ENCODE peak calls at places on chromosomes 4 and X, in four cellular contexts. N is astrocyte of the spinal cord, K is fibroblast of lung, L is right atrium auricular region. S is an unnamed sample.

GRCh38 chr4:21467551-21467950 is 481.0 kb downstream of the KCNIP4 start:
- DNase-seq in L (no peak), N (no peak), K (no peak), S (no peak)

GRCh38 chr4:113575391-113575790 is 186.1 kb downstream of the CAMK2D start:
- DNase-seq in N (peak; percentile 82), L (no peak), K (peak; percentile 82), S (no peak)

GRCh38 chr4:169807934-169808333 is 50.2 kb upstream of the HPF1 start:
- DNase-seq in N (no peak), K (no peak), L (no peak), S (no peak)

GRCh38 chrX:68699960-68700746 is 52.7 kb downstream of the STARD8 start:
- DNase-seq in L (no peak), N (peak; percentile 28), K (peak; percentile 61), S (no peak)

GRCh38 chrX:140762061-140762460 is 52.5 kb downstream of the LINC00632 start:
- DNase-seq in N (peak; percentile 68), L (peak; percentile 66), K (peak; percentile 64), S (peak; percentile 3)

GRCh38 chr4:120773641-120774040 is 148.9 kb downstream of the PRDM5 start:
- DNase-seq in L (no peak), K (no peak), N (no peak), S (no peak)

GRCh38 chr4:8762356-8762755 is 109.3 kb downstream of the HMX1 start:
- DNase-seq in K (no peak), N (no peak), L (no peak), S (no peak)

GRCh38 chr4:20646287-20646686 is 54.0 kb upstream of the PACRGL start:
- DNase-seq in N (no peak), K (no peak), L (no peak), S (no peak)

GRCh38 chr4:4693258-4693657 is 151.4 kb upstream of the STX18 start:
- DNase-seq in N (no peak), L (no peak), K (peak; percentile 14), S (no peak)

GRCh38 chr4:72094054-72094780 is 62.4 kb downstream of the NPFFR2 start:
- DNase-seq in K (no peak), N (no peak), L (no peak), S (no peak)

GRCh38 chrX:74923942-74924448 is 1.3 kb downstream of the NEXMIF start:
- DNase-seq in K (no peak), N (no peak), L (no peak), S (peak; percentile 4)

GRCh38 chr4:112381996-112382692 is 85.0 kb downstream of the ALPK1 start:
- DNase-seq in N (no peak), L (no peak), K (no peak), S (no peak)

GRCh38 chrX:129744881-129745321 is 6.1 kb downstream of the XPNPEP2 start:
- DNase-seq in L (no peak), K (no peak), N (no peak), S (no peak)

GRCh38 chr4:152265149-152265621 is 270.7 kb downstream of the FBXW7 start:
- DNase-seq in L (no peak), K (peak; percentile 85), N (peak; percentile 91), S (peak; percentile 30)

GRCh38 chr4:16684083-16684482 is 214.4 kb downstream of the LDB2 start:
- DNase-seq in K (peak; percentile 68), L (no peak), N (peak; percentile 56), S (no peak)

GRCh38 chr4:16687011-16687410 is 211.4 kb downstream of the LDB2 start:
- DNase-seq in K (no peak), N (no peak), L (no peak), S (no peak)

GRCh38 chr4:16685536-16685935 is 212.9 kb downstream of the LDB2 start:
- DNase-seq in L (no peak), N (no peak), K (peak; percentile 83), S (no peak)

GRCh38 chr4:16687845-16688244 is 210.6 kb downstream of the LDB2 start:
- DNase-seq in N (peak; percentile 60), L (no peak), K (peak; percentile 76), S (no peak)

DNA sequence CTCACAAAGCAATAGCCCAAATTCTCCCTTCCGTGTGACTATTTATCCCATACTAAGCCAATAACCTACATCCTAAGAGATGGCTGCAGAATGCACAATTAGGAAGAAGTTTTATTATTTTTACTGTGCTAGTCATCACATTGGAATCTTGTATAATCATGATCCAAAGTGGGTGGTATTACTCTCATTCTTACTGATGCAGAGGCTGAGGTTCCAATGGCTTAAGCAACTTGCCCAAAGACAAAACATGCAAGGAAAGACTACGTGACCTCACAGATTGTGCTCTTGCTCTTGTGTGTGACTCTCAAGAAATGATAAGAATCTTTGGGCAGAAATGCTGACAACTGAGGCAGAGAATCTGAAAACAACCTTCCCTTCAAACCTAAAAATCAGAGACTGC is 212.2 kb downstream of the LDB2 start:
- DNase-seq in L (no peak), N (peak; percentile 85), K (peak; percentile 98), S (no peak)
- H3K4me3 ChIP-seq in L (no peak overlapping the region), N (no peak overlapping the region), K (no peak overlapping the region), S (no peak overlapping the region)

GRCh38 chrX:101385026-101385684 is 836 bp downstream of the BTK start:
- DNase-seq in L (no peak), N (no peak), K (no peak), S (no peak)

GRCh38 chrX:101383679-101384078 is 2.3 kb downstream of the BTK start:
- DNase-seq in N (no peak), K (no peak), L (no peak), S (no peak)

GRCh38 chrX:101385795-101386541 is at the start of gene BTK:
- DNase-seq in N (no peak), L (no peak), K (no peak), S (no peak)

GRCh38 chrX:101388604-101389003 is 2.2 kb upstream of the RPL36A start:
- DNase-seq in K (no peak), N (no peak), L (no peak), S (no peak)

DNA sequence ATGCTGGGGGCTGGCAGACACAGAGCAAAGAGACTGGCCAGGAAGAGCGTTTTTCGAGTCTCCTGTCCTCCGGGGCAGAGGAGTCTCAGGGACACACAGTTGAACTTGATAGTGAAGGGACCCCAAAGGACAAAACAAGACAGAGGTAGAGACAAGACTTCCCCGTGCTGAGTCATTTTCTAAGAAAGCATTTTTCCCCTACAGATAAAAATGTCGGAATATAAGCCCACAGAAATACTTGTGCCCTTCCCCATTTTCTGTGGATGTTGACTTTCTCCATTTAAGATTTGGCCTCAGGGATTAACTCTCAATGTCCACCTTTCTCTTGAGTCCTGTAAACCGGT is 523 bp upstream of the BTK start:
- DNase-seq in L (no peak), K (no peak), N (no peak), S (no peak)
- H3K4me3 ChIP-seq in L (no peak overlapping the region), K (no peak overlapping the region), N (no peak overlapping the region), S (no peak overlapping the region)

GRCh38 chr4:2416564-2417195 is 1.8 kb downstream of the ZFYVE28 start:
- DNase-seq in L (no peak), N (peak; percentile 20), K (peak; percentile 9), S (no peak)

GRCh38 chr4:2415881-2416563 is 2.4 kb downstream of the ZFYVE28 start:
- DNase-seq in N (no peak), K (no peak), L (no peak), S (no peak)

GRCh38 chr4:2418652-2419571 is at the start of gene CFAP99:
- DNase-seq in N (peak; percentile 94), K (peak; percentile 85), L (peak; percentile 98), S (peak; percentile 97)

GRCh38 chr4:2417765-2418651 is at the start of gene ZFYVE28:
- DNase-seq in N (peak; percentile 48), K (no peak), L (no peak), S (no peak)

DNA sequence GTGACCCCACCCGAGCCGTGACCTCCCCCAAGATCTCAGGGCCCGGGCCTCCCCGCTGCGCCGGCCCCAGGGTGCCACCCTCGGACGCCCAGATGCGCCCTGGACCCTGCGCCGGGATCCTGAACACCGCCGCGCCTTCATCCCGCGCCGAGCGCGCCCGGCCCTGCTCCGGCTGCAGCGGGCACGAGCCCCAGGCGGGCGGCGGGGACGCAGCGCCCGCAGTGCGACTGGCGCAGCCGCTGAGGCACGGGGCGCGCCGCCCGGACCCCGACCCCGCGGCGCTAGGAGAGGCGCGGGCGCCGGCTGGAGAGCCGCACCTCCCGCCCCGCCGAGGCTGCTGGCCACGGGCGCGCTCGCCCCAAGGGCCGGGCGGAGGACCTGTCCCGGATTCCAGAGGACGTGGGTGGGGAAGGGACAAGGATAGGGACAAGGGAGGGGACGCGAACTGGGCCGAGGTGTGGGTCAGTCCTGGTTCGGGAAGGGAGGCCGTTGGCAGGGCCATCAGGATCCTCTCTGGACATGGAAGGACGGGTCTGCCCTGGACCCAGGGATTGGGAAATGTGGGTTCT is 1.2 kb downstream of the ZFYVE28 start:
- DNase-seq in K (no peak), N (no peak), L (no peak), S (no peak)
- H3K4me3 ChIP-seq in K (peak overlapping the region; percentile 58), N (peak overlapping the region; percentile 60), L (peak overlapping the region; percentile 66), S (peak overlapping the region; percentile 60)

GRCh38 chr4:184476660-184477059 is 2.3 kb upstream of the IRF2 start:
- DNase-seq in L (no peak), N (no peak), K (no peak), S (no peak)
- H3K4me3 ChIP-seq in L (no peak overlapping the region), N (no peak overlapping the region), K (no peak overlapping the region), S (no peak overlapping the region)

DNA sequence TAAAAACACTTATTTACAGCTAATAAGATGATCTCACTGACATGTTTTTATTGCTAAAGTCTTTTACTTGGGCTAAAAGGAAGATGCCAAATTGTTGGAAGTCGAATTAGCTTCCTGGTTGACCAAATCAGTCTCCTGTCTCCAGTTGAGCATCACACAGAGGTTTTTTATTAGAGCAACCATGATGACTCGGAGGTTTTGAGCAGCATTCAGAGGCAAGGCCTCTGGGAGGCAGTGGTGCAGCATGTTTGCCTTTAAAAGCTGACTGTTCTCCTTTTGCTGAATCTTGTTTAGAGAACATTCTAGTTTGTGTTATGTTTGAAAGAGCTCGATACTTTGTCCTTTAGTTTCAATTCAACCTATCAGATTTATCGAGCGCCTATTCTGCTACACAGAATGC is 2.1 kb downstream of the UCHL1 start:
- DNase-seq in K (peak; percentile 72), L (peak; percentile 61), N (peak; percentile 76), S (peak; percentile 24)
- H3K4me3 ChIP-seq in K (no peak overlapping the region), L (no peak overlapping the region), N (peak overlapping the region; percentile 3), S (no peak overlapping the region)

GRCh38 chr4:86592553-86593249 is 1.4 kb upstream of the PTPN13 start:
- DNase-seq in L (no peak), N (peak; percentile 18), K (peak; percentile 61), S (no peak)
- H3K4me3 ChIP-seq in L (no peak overlapping the region), N (no peak overlapping the region), K (no peak overlapping the region), S (no peak overlapping the region)

DNA sequence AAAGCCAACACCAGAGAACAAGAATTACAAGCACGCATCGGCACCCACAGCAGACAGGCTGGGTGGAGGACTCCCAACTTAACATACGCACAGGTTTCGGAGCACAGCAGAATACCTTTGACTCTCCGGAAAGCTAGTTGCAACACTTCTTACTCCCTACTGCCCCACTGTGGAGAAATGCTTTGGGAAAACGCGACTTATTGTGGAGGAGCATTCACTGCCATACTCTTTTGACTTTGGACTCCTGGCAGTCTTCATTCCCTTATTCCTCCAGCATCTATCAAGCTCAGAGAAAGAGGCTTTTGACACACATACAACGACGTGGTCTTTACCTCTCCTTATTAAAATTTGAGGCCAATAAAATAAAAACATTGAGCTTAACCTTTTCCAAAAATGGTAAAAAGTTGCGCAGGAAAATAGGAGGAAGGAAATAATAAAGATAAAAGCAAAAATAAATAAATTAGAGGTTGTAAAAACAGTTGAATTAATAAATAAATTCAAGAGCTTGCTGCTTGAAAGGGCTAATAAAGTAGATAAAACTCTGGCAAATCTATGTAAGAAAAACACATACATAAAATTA is 41.4 kb upstream of the GPC3 start:
- DNase-seq in L (no peak), N (peak; percentile 18), K (peak; percentile 5), S (peak; percentile 32)
- H3K4me3 ChIP-seq in L (no peak overlapping the region), N (no peak overlapping the region), K (no peak overlapping the region), S (no peak overlapping the region)

S was measured in prostate gland.